ENCODE peak calls at places on chromosome 12, in seven cellular contexts. One of them, this sample, is unnamed. For H3K27me3, the result is how much of the 10 kb centered on the place peaks cover.

GRCh38 chr12:122394626-122395194 is 27.8 kb downstream of the CLIP1 start:
- DNase-seq in mesendoderm: no peak
- DNase-seq in IMR-90: no peak
- DNase-seq in dorsolateral prefrontal cortex: no peak
- DNase-seq in upper lobe of right lung: no peak
- DNase-seq in neuronal stem cell: no peak
- DNase-seq in CD8-positive, alpha-beta memory T cell: no peak
- DNase-seq in this sample: no peak

GRCh38 chr12:17352164-17352563 is 737.8 kb downstream of the RERGL start:
- DNase-seq in mesendoderm: peak
- DNase-seq in IMR-90: no peak
- DNase-seq in dorsolateral prefrontal cortex: no peak
- DNase-seq in upper lobe of right lung: no peak
- DNase-seq in neuronal stem cell: no peak
- DNase-seq in CD8-positive, alpha-beta memory T cell: no peak
- DNase-seq in this sample: no peak

GRCh38 chr12:16359512-16360491 is 12.4 kb downstream of the MGST1 start:
- DNase-seq in mesendoderm: peak
- DNase-seq in IMR-90: peak
- DNase-seq in dorsolateral prefrontal cortex: no peak
- DNase-seq in upper lobe of right lung: peak
- DNase-seq in neuronal stem cell: peak
- DNase-seq in CD8-positive, alpha-beta memory T cell: no peak
- DNase-seq in this sample: peak

GRCh38 chr12:124469193-124469888 is 98.1 kb downstream of the NCOR2 start:
- DNase-seq in mesendoderm: peak
- DNase-seq in IMR-90: no peak
- DNase-seq in dorsolateral prefrontal cortex: no peak
- DNase-seq in upper lobe of right lung: no peak
- DNase-seq in neuronal stem cell: no peak
- DNase-seq in CD8-positive, alpha-beta memory T cell: no peak
- DNase-seq in this sample: peak

GRCh38 chr12:111635524-111635923 is 36.4 kb upstream of the ATXN2 start:
- DNase-seq in mesendoderm: peak
- DNase-seq in IMR-90: peak
- DNase-seq in dorsolateral prefrontal cortex: no peak
- DNase-seq in upper lobe of right lung: no peak
- DNase-seq in neuronal stem cell: no peak
- DNase-seq in CD8-positive, alpha-beta memory T cell: no peak
- DNase-seq in this sample: no peak

GRCh38 chr12:132275110-132275531 is 54.3 kb downstream of the GALNT9 start:
- DNase-seq in mesendoderm: peak
- DNase-seq in IMR-90: peak
- DNase-seq in dorsolateral prefrontal cortex: peak
- DNase-seq in upper lobe of right lung: no peak
- DNase-seq in neuronal stem cell: peak
- DNase-seq in CD8-positive, alpha-beta memory T cell: no peak
- DNase-seq in this sample: peak

GRCh38 chr12:119088917-119089667 is 89.6 kb upstream of the HSPB8 start:
- DNase-seq in mesendoderm: peak
- DNase-seq in IMR-90: no peak
- DNase-seq in dorsolateral prefrontal cortex: no peak
- DNase-seq in upper lobe of right lung: no peak
- DNase-seq in neuronal stem cell: peak
- DNase-seq in CD8-positive, alpha-beta memory T cell: no peak
- DNase-seq in this sample: no peak

GRCh38 chr12:28709996-28710685 is 438.9 kb upstream of the FAR2 start:
- DNase-seq in mesendoderm: no peak
- DNase-seq in IMR-90: peak
- DNase-seq in dorsolateral prefrontal cortex: no peak
- DNase-seq in upper lobe of right lung: no peak
- DNase-seq in neuronal stem cell: no peak
- DNase-seq in CD8-positive, alpha-beta memory T cell: no peak
- DNase-seq in this sample: no peak

GRCh38 chr12:91588874-91589454 is 406.3 kb upstream of the DCN start:
- DNase-seq in mesendoderm: no peak
- DNase-seq in IMR-90: no peak
- DNase-seq in dorsolateral prefrontal cortex: no peak
- DNase-seq in upper lobe of right lung: no peak
- DNase-seq in neuronal stem cell: no peak
- DNase-seq in CD8-positive, alpha-beta memory T cell: no peak
- DNase-seq in this sample: no peak

GRCh38 chr12:131123817-131124216 is 170.1 kb downstream of the ADGRD1 start:
- DNase-seq in mesendoderm: no peak
- DNase-seq in IMR-90: no peak
- DNase-seq in dorsolateral prefrontal cortex: no peak
- DNase-seq in upper lobe of right lung: no peak
- DNase-seq in neuronal stem cell: no peak
- DNase-seq in CD8-positive, alpha-beta memory T cell: no peak
- DNase-seq in this sample: no peak

GRCh38 chr12:46110928-46111699 is 120.7 kb upstream of the SCAF11 start:
- DNase-seq in mesendoderm: no peak
- DNase-seq in IMR-90: no peak
- DNase-seq in dorsolateral prefrontal cortex: no peak
- DNase-seq in upper lobe of right lung: no peak
- DNase-seq in neuronal stem cell: no peak
- DNase-seq in CD8-positive, alpha-beta memory T cell: no peak
- DNase-seq in this sample: no peak

GRCh38 chr12:32983968-32984367 is 87.4 kb upstream of the PKP2 start:
- DNase-seq in mesendoderm: peak
- DNase-seq in IMR-90: no peak
- DNase-seq in dorsolateral prefrontal cortex: no peak
- DNase-seq in upper lobe of right lung: no peak
- DNase-seq in neuronal stem cell: no peak
- DNase-seq in CD8-positive, alpha-beta memory T cell: no peak
- DNase-seq in this sample: peak

GRCh38 chr12:54373619-54374554 is 9.6 kb upstream of the GPR84 start:
- DNase-seq in mesendoderm: no peak
- DNase-seq in IMR-90: no peak
- DNase-seq in dorsolateral prefrontal cortex: no peak
- DNase-seq in upper lobe of right lung: no peak
- DNase-seq in neuronal stem cell: no peak
- DNase-seq in CD8-positive, alpha-beta memory T cell: no peak
- DNase-seq in this sample: no peak

GRCh38 chr12:101857043-101857558 is 20.3 kb upstream of the DRAM1 start:
- DNase-seq in mesendoderm: no peak
- DNase-seq in IMR-90: peak
- DNase-seq in dorsolateral prefrontal cortex: no peak
- DNase-seq in upper lobe of right lung: no peak
- DNase-seq in neuronal stem cell: no peak
- DNase-seq in CD8-positive, alpha-beta memory T cell: no peak
- DNase-seq in this sample: peak

GRCh38 chr12:116133149-116133548 is 144.3 kb downstream of the MED13L start:
- DNase-seq in mesendoderm: no peak
- DNase-seq in IMR-90: peak
- DNase-seq in dorsolateral prefrontal cortex: no peak
- DNase-seq in upper lobe of right lung: no peak
- DNase-seq in neuronal stem cell: no peak
- DNase-seq in CD8-positive, alpha-beta memory T cell: no peak
- DNase-seq in this sample: peak

GRCh38 chr12:47850153-47851084 is 30.7 kb upstream of the HDAC7 start:
- DNase-seq in mesendoderm: peak
- DNase-seq in IMR-90: peak
- DNase-seq in dorsolateral prefrontal cortex: no peak
- DNase-seq in upper lobe of right lung: no peak
- DNase-seq in neuronal stem cell: no peak
- DNase-seq in CD8-positive, alpha-beta memory T cell: no peak
- DNase-seq in this sample: no peak

GRCh38 chr12:11978985-11979384 is 91.8 kb upstream of the BCL2L14 start:
- DNase-seq in mesendoderm: no peak
- DNase-seq in IMR-90: peak
- DNase-seq in dorsolateral prefrontal cortex: no peak
- DNase-seq in upper lobe of right lung: no peak
- DNase-seq in neuronal stem cell: no peak
- DNase-seq in CD8-positive, alpha-beta memory T cell: no peak
- DNase-seq in this sample: no peak

GRCh38 chr12:6899837-6900519 is 4.6 kb upstream of the LRRC23 start:
- DNase-seq in mesendoderm: peak
- DNase-seq in IMR-90: peak
- DNase-seq in dorsolateral prefrontal cortex: no peak
- DNase-seq in upper lobe of right lung: peak
- DNase-seq in neuronal stem cell: no peak
- DNase-seq in CD8-positive, alpha-beta memory T cell: no peak
- DNase-seq in this sample: peak

GRCh38 chr12:98262886-98263285 is 252.5 kb upstream of the TMPO start:
- DNase-seq in mesendoderm: peak
- DNase-seq in IMR-90: no peak
- DNase-seq in dorsolateral prefrontal cortex: no peak
- DNase-seq in upper lobe of right lung: no peak
- DNase-seq in neuronal stem cell: peak
- DNase-seq in CD8-positive, alpha-beta memory T cell: no peak
- DNase-seq in this sample: no peak

GRCh38 chr12:117718141-117718540 is 250.6 kb downstream of the KSR2 start:
- DNase-seq in mesendoderm: no peak
- DNase-seq in IMR-90: no peak
- DNase-seq in dorsolateral prefrontal cortex: no peak
- DNase-seq in upper lobe of right lung: no peak
- DNase-seq in neuronal stem cell: no peak
- DNase-seq in CD8-positive, alpha-beta memory T cell: no peak
- DNase-seq in this sample: no peak

GRCh38 chr12:111780615-111781014 is 13.9 kb downstream of the ALDH2 start:
- DNase-seq in mesendoderm: no peak
- DNase-seq in IMR-90: no peak
- DNase-seq in dorsolateral prefrontal cortex: no peak
- DNase-seq in upper lobe of right lung: no peak
- DNase-seq in neuronal stem cell: no peak
- DNase-seq in CD8-positive, alpha-beta memory T cell: no peak
- DNase-seq in this sample: no peak

GRCh38 chr12:30110970-30111586 is 327.3 kb upstream of the TMTC1 start:
- DNase-seq in mesendoderm: no peak
- DNase-seq in IMR-90: peak
- DNase-seq in dorsolateral prefrontal cortex: no peak
- DNase-seq in upper lobe of right lung: no peak
- DNase-seq in neuronal stem cell: no peak
- DNase-seq in CD8-positive, alpha-beta memory T cell: no peak
- DNase-seq in this sample: peak

DNA sequence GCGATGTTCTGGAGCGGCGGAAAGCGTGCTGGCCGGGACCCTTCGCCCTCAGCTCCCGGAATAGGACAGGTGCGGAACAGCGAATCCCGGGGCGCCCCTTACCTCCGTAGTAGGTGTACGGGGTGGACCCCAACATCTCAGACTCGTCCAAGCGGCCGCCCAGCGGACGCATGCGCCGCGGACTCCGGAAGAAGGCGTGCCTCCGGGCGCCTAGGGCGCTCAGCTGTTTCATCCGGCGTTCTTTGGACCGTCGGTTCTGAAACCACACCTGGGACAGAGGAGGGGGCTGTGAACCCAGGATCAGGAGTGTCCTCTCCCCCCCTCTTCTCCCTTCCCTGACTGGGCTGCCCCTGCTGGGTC is 4.5 kb downstream of the LHX5 start:
- DNase-seq in mesendoderm: no peak
- DNase-seq in IMR-90: no peak
- DNase-seq in dorsolateral prefrontal cortex: no peak
- DNase-seq in upper lobe of right lung: no peak
- DNase-seq in neuronal stem cell: no peak
- DNase-seq in CD8-positive, alpha-beta memory T cell: no peak
- DNase-seq in this sample: no peak
- H3K27me3 ChIP-seq in mesendoderm: half or more
- H3K27me3 ChIP-seq in IMR-90: half or more
- H3K27me3 ChIP-seq in dorsolateral prefrontal cortex: half or more
- H3K27me3 ChIP-seq in upper lobe of right lung: half or more
- H3K27me3 ChIP-seq in neuronal stem cell: half or more
- H3K27me3 ChIP-seq in CD8-positive, alpha-beta memory T cell: under half
- H3K27me3 ChIP-seq in this sample: half or more

DNA sequence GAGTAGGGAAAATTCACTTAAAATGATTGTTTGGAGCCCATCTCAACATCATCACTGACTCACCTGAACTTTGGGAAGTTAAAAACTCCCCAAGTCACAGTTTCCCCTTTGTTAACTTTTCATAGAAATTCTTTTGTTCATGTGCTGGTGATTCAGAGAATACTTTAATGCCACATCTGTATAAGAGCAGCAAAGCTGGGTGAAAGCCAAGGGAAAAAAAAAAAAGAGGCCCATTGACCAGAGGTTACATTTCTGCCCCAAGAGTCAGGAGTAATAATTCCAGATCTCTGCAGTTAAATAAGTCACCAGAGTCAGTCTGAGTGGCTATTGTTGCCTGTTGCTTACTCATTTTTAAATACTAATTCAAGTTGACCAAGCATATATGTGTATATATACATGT is 136.4 kb upstream of the LGR5 start:
- DNase-seq in mesendoderm: no peak
- DNase-seq in IMR-90: no peak
- DNase-seq in dorsolateral prefrontal cortex: no peak
- DNase-seq in upper lobe of right lung: no peak
- DNase-seq in neuronal stem cell: no peak
- DNase-seq in CD8-positive, alpha-beta memory T cell: no peak
- DNase-seq in this sample: no peak
- H3K27ac ChIP-seq in mesendoderm: no peak
- H3K27ac ChIP-seq in IMR-90: no peak
- H3K27ac ChIP-seq in dorsolateral prefrontal cortex: no peak
- H3K27ac ChIP-seq in upper lobe of right lung: no peak
- H3K27ac ChIP-seq in neuronal stem cell: no peak
- H3K27ac ChIP-seq in CD8-positive, alpha-beta memory T cell: no peak
- H3K27ac ChIP-seq in this sample: no peak

GRCh38 chr12:9332564-9332963 is 124.4 kb upstream of the PZP start:
- DNase-seq in mesendoderm: no peak
- DNase-seq in IMR-90: no peak
- DNase-seq in dorsolateral prefrontal cortex: no peak
- DNase-seq in upper lobe of right lung: no peak
- DNase-seq in neuronal stem cell: no peak
- DNase-seq in CD8-positive, alpha-beta memory T cell: no peak
- DNase-seq in this sample: no peak
- H3K27me3 ChIP-seq in mesendoderm: under half
- H3K27me3 ChIP-seq in IMR-90: under half
- H3K27me3 ChIP-seq in dorsolateral prefrontal cortex: under half
- H3K27me3 ChIP-seq in upper lobe of right lung: under half
- H3K27me3 ChIP-seq in neuronal stem cell: under half
- H3K27me3 ChIP-seq in CD8-positive, alpha-beta memory T cell: under half
- H3K27me3 ChIP-seq in this sample: under half

GRCh38 chr12:105820407-105821140 is 318.2 kb downstream of the NUAK1 start:
- DNase-seq in mesendoderm: no peak
- DNase-seq in IMR-90: peak
- DNase-seq in dorsolateral prefrontal cortex: no peak
- DNase-seq in upper lobe of right lung: no peak
- DNase-seq in neuronal stem cell: no peak
- DNase-seq in CD8-positive, alpha-beta memory T cell: no peak
- DNase-seq in this sample: no peak
- H3K27ac ChIP-seq in mesendoderm: no peak
- H3K27ac ChIP-seq in IMR-90: no peak
- H3K27ac ChIP-seq in dorsolateral prefrontal cortex: no peak
- H3K27ac ChIP-seq in upper lobe of right lung: peak
- H3K27ac ChIP-seq in neuronal stem cell: no peak
- H3K27ac ChIP-seq in CD8-positive, alpha-beta memory T cell: no peak
- H3K27ac ChIP-seq in this sample: no peak

DNA sequence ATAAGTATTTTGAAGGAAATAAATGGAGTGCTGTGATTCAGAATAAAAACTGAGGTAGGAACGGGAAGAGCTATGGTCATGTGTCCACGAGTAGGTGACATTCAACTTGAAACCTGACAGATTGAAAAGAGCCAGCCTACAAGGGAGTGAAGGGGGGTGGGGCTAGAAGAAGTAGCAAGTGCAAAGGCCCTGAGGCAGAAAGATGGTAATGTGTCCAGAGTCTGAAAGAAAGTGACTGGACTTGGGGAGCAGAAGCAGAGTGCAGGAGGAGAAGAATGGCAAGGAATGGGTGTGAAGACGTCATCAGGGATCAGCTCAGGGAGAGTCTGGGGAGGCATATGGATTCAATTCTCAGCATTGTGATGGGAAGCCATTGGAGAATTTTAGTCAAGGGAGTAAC is 13.7 kb downstream of the PLXNC1 start:
- DNase-seq in mesendoderm: no peak
- DNase-seq in IMR-90: no peak
- DNase-seq in dorsolateral prefrontal cortex: no peak
- DNase-seq in upper lobe of right lung: no peak
- DNase-seq in neuronal stem cell: no peak
- DNase-seq in CD8-positive, alpha-beta memory T cell: no peak
- DNase-seq in this sample: no peak
- H3K27me3 ChIP-seq in mesendoderm: under half
- H3K27me3 ChIP-seq in IMR-90: under half
- H3K27me3 ChIP-seq in dorsolateral prefrontal cortex: under half
- H3K27me3 ChIP-seq in upper lobe of right lung: under half
- H3K27me3 ChIP-seq in neuronal stem cell: under half
- H3K27me3 ChIP-seq in CD8-positive, alpha-beta memory T cell: under half
- H3K27me3 ChIP-seq in this sample: under half